ENCODE peak calls at places on chromosomes 5 and 9, in six cellular contexts. I is effector memory CD4-positive, alpha-beta T cell; Y is sigmoid colon; B is psoas muscle; V is colonic mucosa; S is thoracic aorta. D is an unnamed sample.

GRCh38 chr5:101897914-101898313 is 398.2 kb downstream of the SLCO4C1 start:
- DNase-seq in I (no peak), Y (no peak), B (no peak), V (no peak), S (no peak), D (no peak)

GRCh38 chr5:55427157-55427556 is 107.6 kb downstream of the PLPP1 start:
- DNase-seq in I (no peak), Y (no peak), B (peak; percentile 70), V (peak; percentile 51), S (peak; percentile 38), D (no peak)

GRCh38 chr5:23071682-23072081 is 218.5 kb upstream of the CDH12 start:
- DNase-seq in I (no peak), Y (no peak), B (no peak), V (no peak), S (no peak), D (no peak)

GRCh38 chr9:125332527-125332926 is 70.9 kb downstream of the GAPVD1 start:
- DNase-seq in I (no peak), Y (no peak), B (no peak), V (no peak), S (no peak), D (no peak)

GRCh38 chr9:129391215-129391614 is 213.2 kb upstream of the IER5L start:
- DNase-seq in I (no peak), Y (peak; percentile 46), B (peak; percentile 41), V (no peak), S (no peak), D (no peak)

GRCh38 chr5:143094087-143094511 is 309.4 kb downstream of the NR3C1 start:
- DNase-seq in I (no peak), Y (no peak), B (no peak), V (no peak), S (no peak), D (no peak)

GRCh38 chr5:143037708-143038107 is 267.5 kb downstream of the ARHGAP26 start:
- DNase-seq in I (no peak), Y (no peak), B (no peak), V (no peak), S (no peak), D (no peak)

GRCh38 chr5:3258050-3258449 is 337.6 kb upstream of the IRX1 start:
- DNase-seq in I (no peak), Y (no peak), B (no peak), V (no peak), S (no peak), D (peak; percentile 28)

GRCh38 chr9:109912082-109912581 is 132.1 kb downstream of the PALM2AKAP2 start:
- DNase-seq in I (no peak), Y (no peak), B (no peak), V (no peak), S (no peak), D (no peak)

GRCh38 chr5:151862811-151863472 is 61.7 kb downstream of the GLRA1 start:
- DNase-seq in I (no peak), Y (no peak), B (no peak), V (no peak), S (no peak), D (no peak)

GRCh38 chr5:10975915-10976314 is 214.9 kb upstream of the DAP start:
- DNase-seq in I (no peak), Y (no peak), B (no peak), V (no peak), S (no peak), D (no peak)

GRCh38 chr9:13778486-13779110 is 499.1 kb upstream of the MPDZ start:
- DNase-seq in I (no peak), Y (no peak), B (no peak), V (no peak), S (no peak), D (no peak)

GRCh38 chr9:121963542-121963995 is 129.5 kb downstream of the TTLL11 start:
- DNase-seq in I (no peak), Y (no peak), B (no peak), V (no peak), S (no peak), D (no peak)

GRCh38 chr5:78065663-78066062 is 228.8 kb downstream of the AP3B1 start:
- DNase-seq in I (no peak), Y (no peak), B (no peak), V (no peak), S (no peak), D (no peak)

GRCh38 chr5:63131618-63132285 is 553.1 kb downstream of the LRRC70 start:
- DNase-seq in I (no peak), Y (no peak), B (no peak), V (no peak), S (no peak), D (no peak)

GRCh38 chr5:66757219-66757833 is 161.1 kb downstream of the MAST4 start:
- DNase-seq in I (no peak), Y (no peak), B (no peak), V (no peak), S (no peak), D (peak; percentile 69)

DNA sequence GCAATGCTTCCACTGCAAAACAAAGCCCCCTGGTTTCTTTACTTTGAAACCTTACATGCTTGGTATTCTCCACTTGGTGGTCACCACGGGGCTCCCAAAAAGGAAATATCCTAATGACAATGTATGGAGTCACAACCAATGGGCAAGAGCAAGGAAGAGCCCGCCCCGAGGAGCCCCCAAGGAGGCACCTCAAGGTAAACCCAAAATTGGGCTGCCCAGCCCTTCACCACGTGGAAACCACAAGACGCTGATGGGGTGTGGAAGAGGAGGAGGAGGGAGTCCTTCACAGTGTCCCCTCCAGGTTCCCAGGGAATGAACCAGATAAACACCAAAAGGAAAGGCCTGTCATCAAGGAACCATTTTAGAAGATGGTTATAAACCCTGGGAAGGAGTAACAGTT is 3.8 kb downstream of the ROR2 start:
- DNase-seq in I (no peak), Y (no peak), B (no peak), V (no peak), S (no peak), D (no peak)
- H3K4me3 ChIP-seq in I (no peak overlapping the region), Y (peak overlapping the region; percentile 66), B (no peak overlapping the region), V (no peak overlapping the region), S (no peak overlapping the region), D (no peak overlapping the region)

GRCh38 chr5:132423443-132423898 is 54.0 kb downstream of the SLC22A5 start:
- DNase-seq in I (no peak), Y (no peak), B (no peak), V (peak; percentile 24), S (no peak), D (peak; percentile 51)

GRCh38 chr5:132424167-132424935 is 54.8 kb downstream of the SLC22A5 start:
- DNase-seq in I (no peak), Y (peak; percentile 6), B (no peak), V (peak; percentile 16), S (no peak), D (no peak)

GRCh38 chr5:132425975-132426524 is 56.5 kb downstream of the SLC22A5 start:
- DNase-seq in I (no peak), Y (no peak), B (no peak), V (no peak), S (no peak), D (peak; percentile 42)

GRCh38 chr5:132426525-132427138 is 57.1 kb downstream of the SLC22A5 start:
- DNase-seq in I (peak; percentile 55), Y (peak; percentile 92), B (peak; percentile 92), V (peak; percentile 74), S (peak; percentile 68), D (peak; percentile 90)

GRCh38 chr5:132425009-132425937 is 55.8 kb downstream of the SLC22A5 start:
- DNase-seq in I (peak; percentile 44), Y (peak; percentile 59), B (no peak), V (peak; percentile 31), S (no peak), D (peak; percentile 57)
- H3K4me1 ChIP-seq in I (peaks cover 94% of the 10 kb centered on the region), Y (peaks cover 93% of the 10 kb centered on the region), B (peaks cover 95% of the 10 kb centered on the region), V (peaks cover 73% of the 10 kb centered on the region), S (peaks cover 97% of the 10 kb centered on the region), D (peaks cover 96% of the 10 kb centered on the region)

GRCh38 chr5:58493136-58493535 is 1.9 kb downstream of the GAPT start:
- DNase-seq in I (no peak), Y (no peak), B (no peak), V (no peak), S (no peak), D (no peak)
- H3K4me3 ChIP-seq in I (no peak overlapping the region), Y (no peak overlapping the region), B (no peak overlapping the region), V (no peak overlapping the region), S (no peak overlapping the region), D (no peak overlapping the region)

GRCh38 chr9:27367175-27367798 is 70.3 kb upstream of the EQTN start:
- DNase-seq in I (no peak), Y (no peak), B (no peak), V (no peak), S (no peak), D (no peak)

GRCh38 chr9:27365977-27366376 is 69.0 kb upstream of the EQTN start:
- DNase-seq in I (no peak), Y (no peak), B (no peak), V (no peak), S (no peak), D (no peak)

GRCh38 chr9:27368317-27368985 is 71.5 kb upstream of the EQTN start:
- DNase-seq in I (no peak), Y (no peak), B (peak; percentile 61), V (no peak), S (no peak), D (no peak)

GRCh38 chr9:27369591-27369990 is 72.6 kb upstream of the EQTN start:
- DNase-seq in I (no peak), Y (no peak), B (no peak), V (no peak), S (no peak), D (no peak)

DNA sequence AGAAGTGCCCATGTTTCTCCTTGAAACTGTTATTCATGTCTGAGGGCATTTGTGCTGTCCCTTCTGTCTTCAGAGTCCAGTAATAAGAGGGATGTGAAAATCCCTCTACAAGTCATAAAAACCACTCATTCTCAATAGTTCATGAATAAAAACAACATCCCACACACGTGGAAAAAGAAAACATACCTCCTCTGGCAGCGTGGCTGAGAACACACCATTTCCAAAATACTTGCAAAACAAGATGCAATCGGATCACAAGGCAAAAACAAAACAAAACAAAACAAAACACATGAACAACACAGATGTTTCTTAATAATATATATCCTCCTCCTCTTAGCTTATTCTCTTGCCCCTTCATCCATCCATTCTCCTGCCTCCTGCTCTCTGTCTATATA is 71.0 kb upstream of the EQTN start:
- DNase-seq in I (no peak), Y (no peak), B (no peak), V (no peak), S (no peak), D (no peak)
- H3K4me1 ChIP-seq in I (no peaks in the 10 kb centered on the region), Y (peaks cover 20% of the 10 kb centered on the region), B (peaks cover 42% of the 10 kb centered on the region), V (peaks cover 12% of the 10 kb centered on the region), S (peaks cover 44% of the 10 kb centered on the region), D (no peaks in the 10 kb centered on the region)

D was measured in right atrium auricular region.